ENCODE peak calls at places on chromosome 3, in four cellular contexts. One of them, this sample, is unnamed.

GRCh38 chr3:172195393-172195754 is 156.0 kb downstream of the FNDC3B start:
- ATAC-seq in GM12878: no peak
- ATAC-seq in GM23338: no peak
- ATAC-seq in Panc1: peak
- ATAC-seq in this sample: no peak

GRCh38 chr3:197292083-197293042 is 6.0 kb downstream of the DLG1 start:
- ATAC-seq in GM23338: no peak
- ATAC-seq in Panc1: no peak
- ATAC-seq in GM12878: peak
- ATAC-seq in this sample: no peak

GRCh38 chr3:27467545-27467944 is 16.6 kb downstream of the SLC4A7 start:
- ATAC-seq in Panc1: no peak
- ATAC-seq in GM23338: no peak
- ATAC-seq in GM12878: peak
- ATAC-seq in this sample: peak

GRCh38 chr3:61117045-61117898 is 134.0 kb downstream of the FHIT start:
- ATAC-seq in GM23338: no peak
- ATAC-seq in GM12878: no peak
- ATAC-seq in Panc1: no peak
- ATAC-seq in this sample: no peak

GRCh38 chr3:3119393-3119851 is 7.3 kb upstream of the TRNT1 start:
- ATAC-seq in GM12878: peak
- ATAC-seq in Panc1: no peak
- ATAC-seq in GM23338: no peak
- ATAC-seq in this sample: no peak

GRCh38 chr3:184336484-184337230 is 743 bp upstream of the FAM131A start:
- ATAC-seq in GM23338: peak
- ATAC-seq in GM12878: no peak
- ATAC-seq in Panc1: peak
- ATAC-seq in this sample: peak

GRCh38 chr3:6860911-6861330 is at the start of gene GRM7:
- ATAC-seq in Panc1: no peak
- ATAC-seq in GM12878: no peak
- ATAC-seq in GM23338: peak
- ATAC-seq in this sample: peak

GRCh38 chr3:185900228-185900627 is 37.6 kb downstream of the TRA2B start:
- ATAC-seq in GM12878: peak
- ATAC-seq in GM23338: peak
- ATAC-seq in Panc1: peak
- ATAC-seq in this sample: no peak

GRCh38 chr3:126024049-126024854 is 55.3 kb downstream of the ROPN1B start:
- ATAC-seq in GM12878: no peak
- ATAC-seq in Panc1: no peak
- ATAC-seq in GM23338: no peak
- ATAC-seq in this sample: no peak

DNA sequence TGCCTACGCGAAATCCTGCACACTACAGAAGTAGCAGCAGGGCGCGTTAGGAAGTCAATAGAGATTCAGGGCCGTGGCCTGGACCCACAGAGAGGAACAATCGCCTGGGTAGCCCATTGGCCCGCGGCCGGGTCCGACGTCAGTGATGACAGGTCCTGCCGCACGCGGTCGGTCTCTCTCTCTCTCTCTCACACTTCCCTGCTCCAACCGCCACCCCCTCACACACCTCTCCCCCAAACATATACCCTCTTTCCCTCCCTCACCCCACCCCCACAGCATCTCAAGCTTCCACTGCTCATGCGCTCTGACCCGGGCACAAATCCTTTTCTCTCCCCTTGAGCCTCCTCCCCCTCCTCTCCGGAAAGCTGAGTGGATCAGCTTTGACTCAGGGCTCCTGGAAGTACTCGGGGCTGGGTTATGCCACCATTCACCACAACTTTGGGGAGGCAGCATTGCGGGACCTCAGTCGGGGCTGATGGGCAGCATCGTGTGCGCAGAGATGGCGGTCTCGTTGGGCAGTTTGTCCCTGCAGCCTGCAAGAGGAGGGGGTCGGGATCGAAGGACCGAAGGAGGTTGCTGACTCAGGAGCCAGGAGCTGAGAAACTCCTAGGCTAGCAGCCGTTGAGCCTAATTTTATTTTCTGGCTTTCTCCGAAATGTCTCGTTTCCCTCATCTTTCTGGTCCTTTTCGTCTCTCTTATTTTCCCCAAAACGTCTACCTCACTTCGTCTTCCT is 9.0 kb downstream of the ZIC4 start:
- ATAC-seq in GM12878: no peak
- ATAC-seq in GM23338: peak
- ATAC-seq in Panc1: no peak
- ATAC-seq in this sample: no peak
- TF ChIP-seq POLR2AphosphoS5 in GM12878: no peak
- TF ChIP-seq POLR2AphosphoS5 in GM23338: no peak
- TF ChIP-seq POLR2AphosphoS5 in Panc1: no peak
- TF ChIP-seq POLR2AphosphoS5 in this sample: no peak

DNA sequence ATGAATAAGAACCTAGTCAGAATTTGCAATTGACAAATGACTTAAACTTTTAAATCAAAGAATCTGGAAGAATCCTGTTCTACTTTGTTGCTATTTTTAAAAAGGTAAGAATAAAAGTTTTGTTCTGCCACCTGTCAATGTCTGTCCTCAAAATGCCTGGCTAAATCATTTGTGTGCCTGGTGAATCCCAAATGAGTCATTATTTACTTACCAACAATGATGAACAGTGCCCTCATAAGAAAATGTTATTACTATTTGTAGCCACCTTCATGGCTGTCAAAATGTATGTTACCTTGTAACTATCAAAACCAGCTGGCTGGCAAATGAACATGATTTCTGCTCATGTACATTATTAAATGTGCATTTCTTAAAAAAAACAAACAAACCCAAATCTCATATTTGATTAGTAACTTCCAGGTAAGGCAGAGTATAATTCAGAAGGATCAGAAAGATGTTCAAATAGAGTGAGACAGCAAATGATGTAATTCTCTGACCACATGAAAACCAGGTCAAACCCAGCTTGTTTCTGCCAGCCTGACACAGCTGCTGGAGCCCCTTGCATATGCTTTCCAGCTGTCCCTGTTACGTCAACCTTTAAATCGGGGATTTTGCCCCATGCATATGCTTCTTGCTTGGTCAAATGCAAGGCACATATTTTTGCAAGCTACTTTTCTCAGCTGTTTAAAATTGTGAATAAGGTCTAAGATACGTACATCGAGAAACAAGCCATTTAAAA is 137.9 kb downstream of the SSR3 start:
- ATAC-seq in GM12878: peak
- ATAC-seq in Panc1: no peak
- ATAC-seq in GM23338: no peak
- ATAC-seq in this sample: no peak
- TF ChIP-seq POLR2AphosphoS5 in GM12878: no peak
- TF ChIP-seq POLR2AphosphoS5 in Panc1: no peak
- TF ChIP-seq POLR2AphosphoS5 in GM23338: no peak
- TF ChIP-seq POLR2AphosphoS5 in this sample: no peak

GRCh38 chr3:69967156-69967555 is 32.4 kb upstream of the SAMMSON start:
- ATAC-seq in GM23338: no peak
- ATAC-seq in GM12878: no peak
- ATAC-seq in Panc1: no peak
- ATAC-seq in this sample: no peak
- TF ChIP-seq POLR2AphosphoS5 in GM23338: no peak
- TF ChIP-seq POLR2AphosphoS5 in GM12878: no peak
- TF ChIP-seq POLR2AphosphoS5 in Panc1: no peak
- TF ChIP-seq POLR2AphosphoS5 in this sample: no peak

GRCh38 chr3:108394563-108394962 is 98.2 kb downstream of the HHLA2 start:
- ATAC-seq in GM23338: no peak
- ATAC-seq in GM12878: no peak
- ATAC-seq in Panc1: no peak
- ATAC-seq in this sample: no peak

GRCh38 chr3:108393128-108393900 is 97.0 kb downstream of the HHLA2 start:
- ATAC-seq in GM12878: no peak
- ATAC-seq in GM23338: peak
- ATAC-seq in Panc1: no peak
- ATAC-seq in this sample: no peak

GRCh38 chr3:108391917-108392585 is 95.7 kb downstream of the HHLA2 start:
- ATAC-seq in Panc1: no peak
- ATAC-seq in GM23338: no peak
- ATAC-seq in GM12878: no peak
- ATAC-seq in this sample: no peak

GRCh38 chr3:108396336-108396735 is 100.0 kb downstream of the HHLA2 start:
- ATAC-seq in GM12878: no peak
- ATAC-seq in Panc1: no peak
- ATAC-seq in GM23338: peak
- ATAC-seq in this sample: no peak

GRCh38 chr3:108394016-108394415 is 97.7 kb downstream of the HHLA2 start:
- ATAC-seq in GM23338: no peak
- ATAC-seq in GM12878: no peak
- ATAC-seq in Panc1: no peak
- ATAC-seq in this sample: no peak
- TF ChIP-seq POLR2AphosphoS5 in GM23338: no peak
- TF ChIP-seq POLR2AphosphoS5 in GM12878: no peak
- TF ChIP-seq POLR2AphosphoS5 in Panc1: no peak
- TF ChIP-seq POLR2AphosphoS5 in this sample: no peak

GRCh38 chr3:64213224-64213893 is 11.9 kb downstream of the PRICKLE2 start:
- ATAC-seq in Panc1: no peak
- ATAC-seq in GM23338: no peak
- ATAC-seq in GM12878: no peak
- ATAC-seq in this sample: no peak

GRCh38 chr3:64203969-64204632 is 21.2 kb downstream of the PRICKLE2 start:
- ATAC-seq in GM23338: no peak
- ATAC-seq in GM12878: no peak
- ATAC-seq in Panc1: no peak
- ATAC-seq in this sample: no peak

GRCh38 chr3:64203216-64203615 is 22.1 kb downstream of the PRICKLE2 start:
- ATAC-seq in Panc1: no peak
- ATAC-seq in GM12878: no peak
- ATAC-seq in GM23338: no peak
- ATAC-seq in this sample: no peak

GRCh38 chr3:64209866-64210609 is 15.2 kb downstream of the PRICKLE2 start:
- ATAC-seq in GM23338: no peak
- ATAC-seq in GM12878: no peak
- ATAC-seq in Panc1: no peak
- ATAC-seq in this sample: peak

GRCh38 chr3:64207289-64208086 is 17.8 kb downstream of the PRICKLE2 start:
- ATAC-seq in GM23338: no peak
- ATAC-seq in Panc1: no peak
- ATAC-seq in GM12878: no peak
- ATAC-seq in this sample: no peak
- TF ChIP-seq POLR2AphosphoS5 in GM23338: no peak
- TF ChIP-seq POLR2AphosphoS5 in Panc1: no peak
- TF ChIP-seq POLR2AphosphoS5 in GM12878: no peak
- TF ChIP-seq POLR2AphosphoS5 in this sample: no peak

GRCh38 chr3:47846880-47847248 is 43.9 kb downstream of the DHX30 start:
- ATAC-seq in GM23338: no peak
- ATAC-seq in Panc1: no peak
- ATAC-seq in GM12878: no peak
- ATAC-seq in this sample: no peak
- TF ChIP-seq POLR2AphosphoS5 in GM23338: peak
- TF ChIP-seq POLR2AphosphoS5 in Panc1: no peak
- TF ChIP-seq POLR2AphosphoS5 in GM12878: peak
- TF ChIP-seq POLR2AphosphoS5 in this sample: no peak

GRCh38 chr3:23809840-23810341 is 4.1 kb downstream of the UBE2E1 start:
- ATAC-seq in GM12878: peak
- ATAC-seq in Panc1: no peak
- ATAC-seq in GM23338: no peak
- ATAC-seq in this sample: no peak
- TF ChIP-seq POLR2AphosphoS5 in GM12878: no peak
- TF ChIP-seq POLR2AphosphoS5 in Panc1: no peak
- TF ChIP-seq POLR2AphosphoS5 in GM23338: no peak
- TF ChIP-seq POLR2AphosphoS5 in this sample: no peak

This sample was measured in gastroesophageal sphincter.